ENCODE peak calls at places on chromosomes 6 and 20, in eight cellular contexts. K is HepG2, F is spleen, T is HCT116, S is sigmoid colon, H is transverse colon, E is stomach, L is breast epithelium. M is an unnamed sample.

GRCh38 chr6:102501615-102502014 is 1108.1 kb downstream of the GRIK2 start:
- DNase-seq in K (no peak), F (no peak), T (no peak), S (no peak), H (no peak), E (no peak), L (no peak), M (no peak)

GRCh38 chr20:59785986-59786753 is 147.3 kb downstream of the SYCP2 start:
- DNase-seq in K (no peak), F (no peak), T (no peak), S (no peak), H (no peak), E (peak; percentile 16), L (peak; percentile 17), M (peak; percentile 83)

GRCh38 chr6:136338486-136338885 is 48.8 kb upstream of the BCLAF1 start:
- DNase-seq in K (no peak), F (no peak), T (no peak), S (no peak), H (no peak), E (peak; percentile 47), L (no peak), M (no peak)

GRCh38 chr6:8005136-8005535 is 59.1 kb downstream of the BLOC1S5 start:
- DNase-seq in K (no peak), F (no peak), T (no peak), S (no peak), H (no peak), E (no peak), L (no peak), M (no peak)

GRCh38 chr6:47161176-47161687 is 119.1 kb upstream of the ADGRF1 start:
- DNase-seq in K (no peak), F (no peak), T (peak; percentile 29), S (no peak), H (peak; percentile 36), E (no peak), L (no peak), M (no peak)

GRCh38 chr20:56697476-56697875 is 68.4 kb downstream of the TFAP2C start:
- DNase-seq in K (no peak), F (no peak), T (no peak), S (no peak), H (no peak), E (no peak), L (no peak), M (no peak)

GRCh38 chr6:3816251-3816650 is 32.9 kb upstream of the FAM50B start:
- DNase-seq in K (no peak), F (no peak), T (no peak), S (no peak), H (no peak), E (no peak), L (no peak), M (no peak)

GRCh38 chr6:105893741-105894140 is 192.4 kb upstream of the PRDM1 start:
- DNase-seq in K (no peak), F (no peak), T (no peak), S (no peak), H (peak; percentile 68), E (peak; percentile 37), L (no peak), M (peak; percentile 57)

GRCh38 chr6:165850434-165851019 is 187.5 kb upstream of the PDE10A start:
- DNase-seq in K (peak; percentile 27), F (peak; percentile 89), T (peak; percentile 12), S (peak; percentile 87), H (peak; percentile 76), E (peak; percentile 78), L (peak; percentile 78), M (peak; percentile 94)

GRCh38 chr20:41222703-41223102 is 85.4 kb downstream of the PLCG1 start:
- DNase-seq in K (no peak), F (no peak), T (no peak), S (no peak), H (no peak), E (no peak), L (no peak), M (no peak)

GRCh38 chr6:7879579-7879978 is 31.0 kb downstream of the TXNDC5 start:
- DNase-seq in K (no peak), F (no peak), T (no peak), S (no peak), H (no peak), E (no peak), L (no peak), M (no peak)

GRCh38 chr6:1941534-1941933 is 303.9 kb downstream of the GMDS start:
- DNase-seq in K (no peak), F (no peak), T (no peak), S (no peak), H (no peak), E (no peak), L (no peak), M (no peak)

GRCh38 chr20:35700625-35701148 is 1.5 kb downstream of the ROMO1 start:
- DNase-seq in K (no peak), F (no peak), T (no peak), S (peak; percentile 59), H (no peak), E (peak; percentile 18), L (no peak), M (no peak)

DNA sequence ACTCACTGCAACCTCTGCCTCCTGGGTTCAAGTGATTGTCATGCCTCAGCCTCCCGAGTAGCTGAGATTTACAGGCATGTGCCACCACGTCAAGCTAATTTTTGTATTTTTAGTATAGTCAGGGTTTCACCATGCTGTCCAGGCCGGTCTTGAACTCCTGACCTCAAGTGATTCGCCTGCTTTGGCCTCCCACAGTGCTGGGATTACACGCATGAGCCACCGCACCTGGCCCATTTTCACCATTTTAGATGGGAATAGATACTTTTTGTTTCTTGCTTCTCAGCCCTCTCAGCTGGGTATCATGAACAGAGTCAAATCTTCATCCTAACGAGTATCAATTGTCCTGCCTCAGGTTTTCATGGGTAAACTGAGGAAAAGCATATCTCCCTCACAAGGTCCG is 235.0 kb downstream of the CDC5L start:
- DNase-seq in K (no peak), F (no peak), T (no peak), S (no peak), H (no peak), E (no peak), L (no peak), M (no peak)
- H3K4me1 ChIP-seq in K (peaks cover 8% of the 10 kb centered on the region), F (peaks cover 17% of the 10 kb centered on the region), T (no peaks in the 10 kb centered on the region), S (no peaks in the 10 kb centered on the region), H (no peaks in the 10 kb centered on the region), E (no peaks in the 10 kb centered on the region), L (no peaks in the 10 kb centered on the region), M (no peaks in the 10 kb centered on the region)

DNA sequence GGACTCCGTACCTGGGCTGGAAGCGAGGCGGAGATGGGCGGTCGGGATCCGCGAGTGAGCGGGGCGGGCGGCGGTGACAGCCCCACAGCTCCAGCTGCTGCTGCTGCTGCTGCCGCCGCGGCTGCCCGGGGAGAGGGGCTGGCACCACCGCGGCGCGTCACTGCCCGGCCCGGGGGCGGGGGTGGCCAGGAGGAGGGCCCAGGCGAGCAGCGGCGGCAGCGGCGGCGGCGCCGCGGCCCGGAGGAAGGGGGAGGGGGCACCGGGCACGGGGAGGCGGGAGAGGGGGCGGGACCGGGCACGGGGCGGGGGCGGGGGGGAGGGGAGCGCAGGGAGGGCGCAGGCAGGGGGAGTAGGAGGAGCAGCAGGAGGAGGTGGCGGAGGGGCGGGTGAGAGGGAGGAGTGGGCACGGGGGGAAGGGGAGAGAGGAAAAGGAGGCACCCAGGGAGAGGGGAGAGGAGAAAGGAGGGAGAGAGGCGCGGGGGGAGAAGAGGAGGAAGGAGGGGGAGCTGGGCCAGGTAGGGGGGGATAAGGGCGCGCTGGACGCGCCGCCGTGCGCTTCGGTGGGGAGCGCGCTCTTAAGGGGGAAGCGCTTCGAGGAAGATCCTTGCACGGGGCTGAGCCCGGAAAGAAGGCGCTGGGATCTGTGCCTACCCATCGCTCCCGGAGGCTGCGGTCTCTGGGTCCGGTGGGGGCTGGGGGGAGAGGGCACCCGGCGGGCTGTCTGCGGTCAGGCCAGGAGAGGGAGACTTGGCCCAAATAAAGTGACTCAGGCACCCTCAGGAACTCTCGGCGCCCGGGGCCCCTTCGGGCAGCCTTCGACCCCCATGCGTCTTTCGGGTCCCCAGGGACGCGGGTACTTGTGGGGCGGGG is 101.5 kb downstream of the NOL4L start:
- DNase-seq in K (peak; percentile 72), F (peak; percentile 93), T (peak; percentile 3), S (peak; percentile 86), H (peak; percentile 87), E (peak; percentile 84), L (peak; percentile 70), M (no peak)
- TF ChIP-seq POLR2AphosphoS5 in K (peak; percentile 33), F (peak; percentile 55), T (no peak), S (no peak), H (peak; percentile 87), E (peak; percentile 54), L (no peak), M (no peak)

DNA sequence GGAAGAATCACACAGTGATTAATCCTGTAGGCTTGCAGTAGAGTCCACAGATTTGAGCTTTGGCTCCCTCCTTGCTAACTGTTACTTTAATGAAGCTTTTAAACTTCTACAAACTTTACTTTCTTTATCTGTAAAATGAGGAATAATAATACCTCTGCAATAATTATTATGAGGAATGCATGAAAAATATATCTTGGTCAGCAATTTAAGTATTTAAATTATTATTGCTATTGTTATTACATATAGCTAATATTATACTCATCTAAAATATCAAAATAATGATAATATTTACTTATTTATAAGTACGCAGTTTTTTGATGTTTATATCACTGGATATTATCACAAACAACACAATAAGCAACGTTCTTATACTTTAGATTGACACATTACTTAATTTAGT is 38.3 kb upstream of the LAMA2 start:
- DNase-seq in K (no peak), F (no peak), T (no peak), S (no peak), H (no peak), E (no peak), L (no peak), M (no peak)
- H3K27ac ChIP-seq in K (no peak overlapping the region), F (no peak overlapping the region), T (no peak overlapping the region), S (no peak overlapping the region), H (no peak overlapping the region), E (no peak overlapping the region), L (no peak overlapping the region), M (no peak overlapping the region)

GRCh38 chr20:17314262-17314661 is 87.4 kb downstream of the PCSK2 start:
- DNase-seq in K (no peak), F (no peak), T (no peak), S (no peak), H (no peak), E (no peak), L (no peak), M (no peak)
- H3K4me1 ChIP-seq in K (peaks cover 11% of the 10 kb centered on the region), F (no peaks in the 10 kb centered on the region), T (no peaks in the 10 kb centered on the region), S (no peaks in the 10 kb centered on the region), H (no peaks in the 10 kb centered on the region), E (peaks cover 11% of the 10 kb centered on the region), L (no peaks in the 10 kb centered on the region), M (no peaks in the 10 kb centered on the region)

DNA sequence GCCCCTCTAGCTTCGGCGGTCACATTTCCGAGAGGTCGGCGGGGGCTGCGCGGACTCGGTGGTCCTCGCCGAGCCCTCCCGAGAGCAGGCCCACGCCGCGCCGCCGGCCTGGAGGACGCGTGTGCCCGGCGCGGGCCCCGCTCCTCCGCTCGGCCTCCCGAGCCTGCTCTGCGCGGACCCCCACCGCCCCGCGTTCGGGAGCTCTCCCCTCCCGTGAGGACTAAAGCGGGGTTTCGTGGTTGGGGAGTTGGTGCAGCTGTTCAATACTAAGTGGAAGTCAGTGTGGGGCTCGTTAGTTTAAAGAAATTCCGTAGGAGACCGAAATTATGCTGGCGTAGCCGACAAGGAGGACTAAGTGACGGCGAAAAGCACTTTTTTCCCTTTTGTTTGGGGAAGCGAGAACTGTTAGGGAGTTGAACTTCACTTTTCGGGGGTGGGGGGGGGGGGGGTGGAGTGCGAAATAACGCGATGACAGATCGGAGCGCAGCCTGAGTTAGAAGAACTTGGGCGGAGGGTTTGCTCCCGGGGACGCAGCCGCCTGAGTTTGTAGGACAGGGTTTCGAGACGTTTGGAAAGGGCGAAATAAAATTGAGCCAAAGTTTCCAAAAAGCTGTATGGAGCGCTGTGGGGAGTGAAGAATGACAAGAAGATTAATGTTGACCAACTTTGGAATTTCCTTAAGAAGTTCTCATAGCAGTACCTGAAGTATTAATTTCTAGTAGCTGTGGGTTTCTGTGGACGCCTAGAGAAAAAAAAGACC is 1.3 kb downstream of the QKI start:
- DNase-seq in K (peak; percentile 53), F (peak; percentile 90), T (no peak), S (peak; percentile 80), H (peak; percentile 41), E (peak; percentile 52), L (no peak), M (no peak)
- TF ChIP-seq POLR2AphosphoS5 in K (peak; percentile 24), F (peak; percentile 70), T (no peak), S (no peak), H (peak; percentile 49), E (no peak), L (peak; percentile 56), M (peak; percentile 25)

M was measured in esophagus muscularis mucosa.